ENCODE peak calls at places on chromosomes 5 and 9, in five cellular contexts. S is chondrocyte; I is AG10803; C is effector memory CD4-positive, alpha-beta T cell; V is stimulated activated CD4-positive, alpha-beta T cell treated with anti-CD3 and anti-CD28 coated beads, Interleukin-1b, Interleukin-23, amount 100 ng/mL, for 48 hours. X is an unnamed sample.

GRCh38 chr9:78288214-78288892 is 8.6 kb upstream of the PSAT1 start:
- DNase-seq in C (no peak), S (no peak), V (no peak), I (no peak), X (no peak)

GRCh38 chr9:124078641-124079040 is 67.1 kb downstream of the LHX2 start:
- DNase-seq in C (no peak), V (no peak), I (peak), S (no peak), X (no peak)

GRCh38 chr5:124604419-124604818 is 142.0 kb downstream of the ZNF608 start:
- DNase-seq in C (no peak), I (no peak), S (no peak), V (no peak), X (no peak)

GRCh38 chr9:35868972-35869371 is 1.2 kb downstream of the OR13J1 start:
- DNase-seq in S (no peak), V (no peak), C (no peak), I (no peak), X (no peak)

GRCh38 chr5:154794525-154795234 is 39.5 kb downstream of the LARP1 start:
- DNase-seq in S (no peak), C (no peak), I (no peak), V (no peak), X (no peak)

GRCh38 chr5:5708367-5708919 is 286.0 kb downstream of the ICE1 start:
- DNase-seq in V (no peak), C (no peak), I (no peak), S (no peak), X (no peak)

GRCh38 chr5:33601881-33602280 is 161.1 kb downstream of the TARS1 start:
- DNase-seq in V (no peak), C (no peak), I (no peak), S (no peak), X (no peak)

GRCh38 chr5:138668981-138669380 is 84.2 kb upstream of the CTNNA1 start:
- DNase-seq in I (no peak), C (no peak), V (no peak), S (no peak), X (no peak)

GRCh38 chr5:123441408-123441807 is 18.2 kb upstream of the CEP120 start:
- DNase-seq in I (no peak), C (no peak), S (no peak), V (peak), X (no peak)

GRCh38 chr5:119954106-119954505 is 324.7 kb downstream of the FAM170A start:
- DNase-seq in V (no peak), I (no peak), S (no peak), C (no peak), X (no peak)

GRCh38 chr5:139190125-139190524 is 8.0 kb downstream of the SIL1 start:
- DNase-seq in V (no peak), I (peak), C (no peak), S (no peak), X (no peak)

GRCh38 chr9:12874395-12874794 is 99.6 kb downstream of the LURAP1L start:
- DNase-seq in V (no peak), C (no peak), S (no peak), I (no peak), X (no peak)

GRCh38 chr9:76634356-76635054 is 129.7 kb upstream of the PCA3 start:
- DNase-seq in S (no peak), I (peak), V (no peak), C (no peak), X (no peak)

GRCh38 chr9:16664211-16664610 is 206.3 kb downstream of the BNC2 start:
- DNase-seq in S (no peak), V (no peak), C (no peak), I (peak), X (no peak)

GRCh38 chr9:3809724-3810123 is 283.9 kb upstream of the RFX3 start:
- DNase-seq in C (no peak), S (no peak), V (no peak), I (peak), X (no peak)

GRCh38 chr9:116271991-116272390 is 118.4 kb downstream of the PAPPA start:
- DNase-seq in S (no peak), C (no peak), V (no peak), I (no peak), X (no peak)

GRCh38 chr5:127313847-127314473 is 23.4 kb downstream of the MEGF10 start:
- DNase-seq in C (peak), V (peak), S (no peak), I (peak), X (peak)

GRCh38 chr5:102856374-102856748 is 101.3 kb downstream of the PAM start:
- DNase-seq in V (no peak), S (no peak), I (peak), C (no peak), X (no peak)

GRCh38 chr9:29999645-30000044 is 2384.8 kb upstream of the ACO1 start:
- DNase-seq in C (no peak), S (no peak), I (no peak), V (no peak), X (no peak)